ENCODE peak calls at places on chromosomes 6 and 20, in nine cellular contexts. N is right cardiac atrium, Q is body of pancreas, C is transverse colon, B is small intestine, A is hepatocyte, P is heart right ventricle, V is Peyer's patch, U is A549. I is an unnamed sample. For H3K9me3, the result is how much of the 10 kb centered on the place peaks cover.

GRCh38 chr20:24678351-24679106 is 209.1 kb downstream of the SYNDIG1 start:
- DNase-seq in V (no peak), U (no peak), A (no peak), Q (no peak), N (no peak), P (no peak), C (no peak), B (no peak), I (peak)

GRCh38 chr20:571754-572331 is 28.3 kb upstream of the CSNK2A1 start:
- DNase-seq in N (peak), C (peak), U (no peak), Q (peak), P (peak), A (peak), B (peak), V (no peak), I (peak)

GRCh38 chr6:2149370-2150006 is 95.9 kb downstream of the GMDS start:
- DNase-seq in N (no peak), Q (peak), B (no peak), V (no peak), U (no peak), C (no peak), P (no peak), A (no peak), I (no peak)

GRCh38 chr6:7604506-7604905 is 14.5 kb downstream of the SNRNP48 start:
- DNase-seq in P (no peak), V (no peak), C (no peak), U (no peak), B (no peak), A (no peak), N (no peak), Q (no peak), I (no peak)

GRCh38 chr6:87944541-87944954 is 103.1 kb upstream of the SPACA1 start:
- DNase-seq in N (peak), P (peak), A (peak), U (peak), B (peak), Q (peak), V (no peak), C (peak), I (peak)

GRCh38 chr6:47247227-47247797 is 62.4 kb downstream of the TNFRSF21 start:
- DNase-seq in C (no peak), V (peak), U (no peak), P (no peak), B (peak), A (no peak), N (no peak), Q (peak), I (no peak)

GRCh38 chr6:34132486-34133185 is 13.3 kb downstream of the GRM4 start:
- DNase-seq in B (peak), Q (peak), N (no peak), A (peak), P (no peak), C (no peak), U (peak), V (no peak), I (no peak)

GRCh38 chr6:140253096-140253495 is 878.6 kb upstream of the CITED2 start:
- DNase-seq in U (no peak), V (no peak), P (no peak), C (no peak), A (no peak), N (no peak), Q (no peak), B (no peak), I (no peak)

GRCh38 chr20:4490045-4490444 is 231.7 kb upstream of the PRND start:
- DNase-seq in B (no peak), N (no peak), A (no peak), V (no peak), Q (no peak), C (no peak), U (no peak), P (no peak), I (no peak)

GRCh38 chr6:56842602-56843475 is 112.1 kb upstream of the BEND6 start:
- DNase-seq in B (no peak), P (peak), V (no peak), U (no peak), C (peak), N (peak), Q (peak), A (peak), I (peak)

GRCh38 chr20:38195521-38195920 is 30.5 kb upstream of the TGM2 start:
- DNase-seq in C (no peak), U (no peak), A (no peak), B (no peak), V (no peak), N (no peak), Q (no peak), P (no peak), I (no peak)

DNA sequence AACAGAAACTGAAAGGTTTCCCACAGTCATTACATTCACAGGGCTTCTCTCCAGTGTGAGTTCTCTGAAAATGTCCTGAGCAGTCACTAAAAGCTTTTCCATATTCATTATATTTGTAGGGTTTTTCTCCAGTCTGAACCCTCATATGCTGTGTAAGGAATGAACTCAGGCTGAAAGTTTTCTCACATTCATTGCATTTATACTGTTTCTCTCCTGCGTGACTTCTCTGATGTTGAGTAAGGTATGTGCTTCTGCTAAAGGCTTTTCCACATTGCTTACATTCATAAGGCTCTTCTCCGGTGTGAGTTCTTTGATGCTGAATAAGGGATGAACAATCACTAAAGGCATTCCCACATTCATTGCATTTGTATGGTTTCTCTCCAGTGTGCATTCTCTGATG is 29.8 kb upstream of the ZNF391 start:
- DNase-seq in U (no peak), B (no peak), Q (no peak), A (no peak), P (no peak), N (no peak), V (no peak), C (no peak), I (no peak)
- H3K9me3 ChIP-seq in U (under half), B (under half), Q (under half), A (under half), P (under half), N (under half), V (under half), C (under half), I (half or more)

GRCh38 chr20:51386586-51386985 is 155.9 kb downstream of the NFATC2 start:
- DNase-seq in V (peak), Q (no peak), B (peak), C (no peak), P (no peak), A (no peak), U (no peak), N (no peak), I (no peak)
- H3K4me3 ChIP-seq in V (no peak), Q (no peak), B (no peak), C (no peak), P (no peak), A (no peak), U (no peak), N (no peak), I (no peak)

DNA sequence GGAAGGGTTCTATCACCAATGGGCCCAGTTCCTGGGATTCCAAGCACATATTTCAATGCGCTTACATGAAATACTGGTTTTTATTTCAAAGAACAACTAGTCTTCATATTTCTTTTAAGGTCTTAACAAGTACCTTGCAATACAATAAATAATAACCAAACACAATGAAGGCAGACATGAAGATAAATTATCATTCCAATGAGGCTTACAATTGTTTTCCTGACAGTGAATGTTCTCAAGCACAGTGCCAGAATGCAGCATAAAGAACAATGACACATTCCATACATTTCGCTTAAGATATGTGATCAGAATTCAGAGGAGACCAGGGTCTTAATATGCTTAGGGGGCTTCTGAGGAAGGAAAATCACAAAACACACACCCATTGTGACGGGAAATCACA is 26.3 kb downstream of the RAMACL start:
- DNase-seq in U (no peak), C (no peak), Q (no peak), A (no peak), N (no peak), V (no peak), B (no peak), P (no peak), I (no peak)
- H3K27ac ChIP-seq in U (no peak), C (no peak), Q (no peak), A (no peak), N (no peak), V (no peak), B (no peak), P (no peak), I (no peak)

GRCh38 chr6:22622390-22622789 is 53.0 kb downstream of the HDGFL1 start:
- DNase-seq in Q (no peak), C (no peak), V (no peak), U (no peak), N (no peak), P (no peak), A (no peak), B (no peak), I (no peak)

GRCh38 chr6:22627644-22628043 is 58.3 kb downstream of the HDGFL1 start:
- DNase-seq in B (no peak), Q (no peak), U (no peak), V (no peak), C (no peak), P (no peak), A (no peak), N (no peak), I (no peak)

GRCh38 chr6:22621028-22621427 is 51.7 kb downstream of the HDGFL1 start:
- DNase-seq in V (no peak), B (no peak), N (no peak), Q (no peak), C (no peak), A (no peak), U (no peak), P (no peak), I (no peak)

GRCh38 chr6:22621701-22622100 is 52.3 kb downstream of the HDGFL1 start:
- DNase-seq in U (no peak), A (no peak), N (no peak), B (no peak), V (no peak), Q (no peak), P (no peak), C (no peak), I (no peak)
- H3K9me3 ChIP-seq in U (under half), A (under half), N (under half), B (under half), V (under half), Q (under half), P (under half), C (under half), I (under half)

GRCh38 chr20:64037199-64037497 is 1.2 kb downstream of the C20orf204 start:
- DNase-seq in A (no peak), V (no peak), B (no peak), P (no peak), U (no peak), Q (no peak), C (no peak), N (no peak), I (no peak)

GRCh38 chr20:64037498-64038213 is 1.7 kb downstream of the C20orf204 start:
- DNase-seq in Q (no peak), N (no peak), V (no peak), A (no peak), C (no peak), B (no peak), U (no peak), P (no peak), I (no peak)

GRCh38 chr20:64035933-64036345 is at the start of gene C20orf204:
- DNase-seq in A (no peak), V (no peak), P (no peak), C (no peak), N (no peak), B (no peak), U (no peak), Q (no peak), I (no peak)

GRCh38 chr20:64035066-64035932 is 683 bp upstream of the C20orf204 start:
- DNase-seq in P (no peak), N (no peak), B (no peak), U (no peak), C (no peak), V (no peak), Q (no peak), A (no peak), I (no peak)

GRCh38 chr20:64036346-64037198 is 590 bp downstream of the C20orf204 start:
- DNase-seq in Q (no peak), V (no peak), U (no peak), P (no peak), B (no peak), N (no peak), C (no peak), A (no peak), I (no peak)
- H3K4me3 ChIP-seq in Q (no peak), V (no peak), U (no peak), P (no peak), B (no peak), N (no peak), C (no peak), A (no peak), I (no peak)

DNA sequence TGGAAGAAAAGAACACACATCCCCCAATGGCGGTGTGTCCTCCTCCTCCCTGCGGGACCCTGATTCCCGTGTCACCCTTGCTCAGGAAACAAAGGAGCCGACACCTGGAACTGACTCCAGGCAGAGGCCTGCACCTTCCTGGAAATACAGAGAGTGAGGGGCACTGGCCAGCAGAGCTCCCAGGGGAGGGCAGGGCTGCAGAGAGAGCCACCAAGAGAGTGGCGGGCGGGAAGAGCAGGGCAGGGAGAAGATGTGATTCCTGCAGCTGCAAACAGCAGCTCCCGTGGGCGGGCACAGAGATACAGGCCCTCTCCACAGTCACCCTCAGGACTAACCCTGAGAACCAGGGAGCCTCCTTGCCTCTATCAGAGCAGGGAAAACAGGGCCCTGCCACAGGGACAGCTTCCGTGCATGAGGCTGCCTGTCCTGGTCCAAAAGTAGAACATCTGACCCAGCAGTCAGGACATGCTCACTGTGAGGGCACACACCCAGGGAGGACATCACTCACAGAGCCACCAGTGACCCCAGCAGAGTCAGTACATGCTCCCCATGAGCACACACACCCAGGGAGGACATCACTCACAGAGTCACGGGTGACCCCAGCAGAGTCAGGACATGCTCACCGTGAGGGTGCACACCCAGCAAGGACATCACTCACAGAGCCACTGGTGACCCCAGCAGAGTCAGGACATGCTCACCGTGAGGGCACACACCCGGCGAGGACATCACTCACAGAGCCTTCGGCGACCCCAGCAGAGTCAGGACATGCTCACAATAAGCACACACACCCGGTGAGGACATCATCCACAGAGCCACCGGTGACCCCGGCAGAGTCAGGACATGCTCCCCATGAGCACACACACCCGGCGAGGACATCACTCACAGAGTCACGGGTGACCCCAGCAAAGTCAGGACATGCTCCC is 193.1 kb downstream of the DLL1 start:
- DNase-seq in B (no peak), C (peak), U (no peak), P (no peak), V (no peak), N (no peak), A (no peak), Q (no peak), I (no peak)
- H3K27ac ChIP-seq in B (no peak), C (no peak), U (no peak), P (no peak), V (no peak), N (no peak), A (no peak), Q (no peak), I (no peak)

GRCh38 chr20:30610751-30611150 is 646.7 kb upstream of the DEFB115 start:
- DNase-seq in B (no peak), V (no peak), N (no peak), A (no peak), Q (no peak), P (no peak), C (no peak), U (no peak), I (no peak)
- H3K9me3 ChIP-seq in B (under half), V (under half), N (under half), A (under half), Q (under half), P (under half), C (under half), U (under half), I (under half)

DNA sequence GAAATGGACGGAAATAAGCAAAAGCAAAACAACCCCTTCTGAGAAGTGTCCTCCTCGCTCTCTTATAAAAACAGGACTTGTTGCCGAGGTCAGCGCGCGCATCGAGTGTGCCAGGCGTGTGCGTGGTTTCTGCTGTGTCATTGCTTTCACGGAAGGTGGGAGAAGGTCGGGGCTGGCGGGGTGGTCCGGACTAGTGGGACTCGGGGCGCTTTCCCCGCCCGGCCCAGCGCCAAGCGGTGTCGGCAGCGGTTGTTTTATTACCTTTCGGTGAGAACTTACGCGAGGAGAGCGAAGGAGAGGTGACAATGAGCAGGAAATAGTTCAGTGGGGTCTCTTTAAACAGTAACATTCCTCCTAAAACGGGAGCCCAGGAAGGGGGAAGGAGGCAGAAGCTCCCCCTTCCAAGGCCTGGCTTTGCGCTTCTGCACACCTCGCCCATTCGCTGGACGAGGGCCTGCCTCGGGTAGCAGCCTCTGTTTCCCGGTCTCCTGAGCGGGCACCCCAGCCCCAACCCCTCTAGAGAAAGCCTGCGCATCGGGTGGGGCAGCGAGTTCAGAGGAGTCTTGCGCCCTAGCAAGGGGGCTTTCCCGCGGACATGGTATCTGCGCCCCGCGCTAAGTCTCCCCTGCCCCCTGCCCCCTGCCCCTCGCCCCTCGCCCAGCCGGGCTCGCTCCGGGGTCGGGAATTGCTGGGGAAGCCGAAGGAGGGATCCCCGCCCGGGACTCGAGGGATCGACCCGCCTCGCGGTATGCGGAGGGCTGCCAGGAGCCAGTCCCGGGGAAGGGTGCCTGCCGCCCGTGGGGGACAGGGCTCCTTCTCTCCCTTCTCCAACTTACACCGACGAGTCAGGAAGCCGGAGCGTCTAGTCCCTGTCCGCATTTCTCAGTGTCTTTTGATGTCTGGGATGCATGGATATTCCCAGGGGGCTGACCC is 1.2 kb upstream of the TBXT start:
- DNase-seq in V (no peak), Q (no peak), C (no peak), U (no peak), A (no peak), B (no peak), N (no peak), P (no peak), I (no peak)
- H3K4me3 ChIP-seq in V (peak), Q (no peak), C (peak), U (peak), A (peak), B (peak), N (peak), P (peak), I (peak)

I was measured in ascending aorta.